ENCODE peak calls at places on chromosome 14, in five cellular contexts. T is PC-3, Q is A549, G is breast epithelium, J is HepG2. P is an unnamed sample.

GRCh38 chr14:61750708-61751474 is 11.3 kb upstream of the SNAPC1 start:
- DNase-seq in Q (peak; percentile 76), G (peak; percentile 87), T (peak; percentile 99), J (no peak), P (peak; percentile 88)

GRCh38 chr14:34113051-34113511 is 162.2 kb upstream of the EGLN3 start:
- DNase-seq in Q (peak; percentile 15), J (no peak), T (peak; percentile 91), G (no peak), P (peak; percentile 87)

GRCh38 chr14:77980475-77981321 is 180.8 kb downstream of the ADCK1 start:
- DNase-seq in G (peak; percentile 55), J (no peak), Q (no peak), T (no peak), P (peak; percentile 34)

GRCh38 chr14:64707661-64708060 is 3.4 kb downstream of the PLEKHG3 start:
- DNase-seq in G (no peak), Q (peak; percentile 75), T (peak; percentile 91), J (peak; percentile 81), P (peak; percentile 98)

GRCh38 chr14:31936100-31936499 is 141.0 kb upstream of the ARHGAP5 start:
- DNase-seq in Q (no peak), T (peak; percentile 38), J (peak; percentile 52), G (no peak), P (no peak)

GRCh38 chr14:95101736-95102677 is 55.3 kb downstream of the DICER1 start:
- DNase-seq in Q (no peak), T (no peak), G (no peak), J (no peak), P (no peak)

GRCh38 chr14:64060199-64060545 is 207.4 kb downstream of the SYNE2 start:
- DNase-seq in Q (no peak), T (peak; percentile 62), G (no peak), J (no peak), P (peak; percentile 95)

GRCh38 chr14:101972126-101972785 is 7.9 kb downstream of the DYNC1H1 start:
- DNase-seq in T (peak; percentile 100), Q (peak; percentile 90), G (peak; percentile 73), J (peak; percentile 90), P (peak; percentile 100)

DNA sequence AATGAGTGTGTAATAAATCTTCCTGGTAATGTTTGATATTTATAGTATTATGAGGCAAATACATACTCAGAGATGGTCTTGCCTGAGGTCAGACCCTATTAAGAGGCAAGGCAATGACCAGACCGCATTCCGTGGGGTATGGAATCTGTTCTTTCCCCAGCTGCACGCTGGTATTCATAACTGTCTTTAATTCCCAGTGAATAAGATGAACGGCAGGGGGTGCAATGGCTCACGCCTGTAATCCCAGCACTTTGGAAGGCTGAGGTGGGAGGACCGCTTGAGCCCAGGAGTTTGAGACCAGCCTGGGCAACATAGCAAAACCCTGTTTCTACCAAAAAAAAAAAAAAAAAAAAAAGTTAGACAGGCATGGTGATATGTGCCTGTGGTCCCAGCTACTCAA is 44.6 kb downstream of the ERO1A start:
- DNase-seq in J (peak; percentile 26), G (no peak), Q (no peak), T (no peak), P (no peak)
- TF ChIP-seq CTCF in J (peak; percentile 72), G (no peak), Q (peak; percentile 43), T (peak; percentile 33), P (no peak)

GRCh38 chr14:91371011-91371989 is 46.3 kb downstream of the CCDC88C start:
- DNase-seq in Q (no peak), T (no peak), J (no peak), G (no peak), P (no peak)

GRCh38 chr14:91373591-91374245 is 43.9 kb downstream of the CCDC88C start:
- DNase-seq in Q (no peak), G (no peak), J (no peak), T (peak; percentile 38), P (no peak)

GRCh38 chr14:91371990-91372375 is 45.6 kb downstream of the CCDC88C start:
- DNase-seq in G (no peak), T (no peak), Q (no peak), J (no peak), P (no peak)

GRCh38 chr14:91374287-91374880 is 43.2 kb downstream of the CCDC88C start:
- DNase-seq in Q (no peak), T (no peak), G (no peak), J (no peak), P (no peak)

DNA sequence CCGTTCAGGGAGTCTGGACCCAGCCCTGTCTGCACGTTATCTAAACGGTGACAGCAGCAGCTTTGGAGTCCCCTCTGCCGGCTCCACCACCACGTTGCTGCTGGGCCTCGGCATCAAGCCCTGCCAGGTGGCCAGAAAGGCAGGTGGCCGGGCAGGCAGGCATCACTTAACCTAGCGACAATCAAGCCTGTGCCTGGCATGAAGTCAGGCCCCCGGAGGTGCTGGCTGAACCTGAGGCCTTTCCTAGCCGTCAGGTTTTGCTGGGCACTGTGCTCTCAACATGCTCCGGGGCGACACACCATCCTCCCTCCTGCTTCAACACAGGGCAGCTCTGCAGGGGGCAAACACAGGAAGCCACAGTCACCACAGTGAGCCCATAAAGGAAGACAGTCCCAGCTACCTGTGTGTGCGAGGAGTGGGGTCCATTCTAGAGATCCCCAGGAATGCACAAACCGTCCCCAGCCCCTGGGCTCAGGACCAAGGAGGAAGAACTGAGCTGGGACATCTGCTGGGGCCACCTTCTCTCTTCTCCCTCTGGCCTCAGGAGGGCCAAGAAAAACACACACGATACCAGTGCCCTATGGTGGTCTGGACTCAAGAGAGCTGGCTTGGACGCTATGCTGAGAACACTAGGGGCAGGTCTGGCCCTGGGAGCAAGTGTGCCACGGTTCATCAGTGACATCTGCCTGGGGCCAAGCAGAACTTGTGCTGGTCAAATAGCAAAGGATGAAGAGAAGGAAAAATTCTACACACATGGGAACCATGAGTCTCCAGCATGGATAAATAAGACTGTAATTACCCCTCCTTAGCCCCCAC is 44.7 kb downstream of the CCDC88C start:
- DNase-seq in T (no peak), G (no peak), Q (no peak), J (no peak), P (no peak)
- H3K4me3 ChIP-seq in T (no peak overlapping the region), G (no peak overlapping the region), Q (no peak overlapping the region), J (no peak overlapping the region), P (no peak overlapping the region)

DNA sequence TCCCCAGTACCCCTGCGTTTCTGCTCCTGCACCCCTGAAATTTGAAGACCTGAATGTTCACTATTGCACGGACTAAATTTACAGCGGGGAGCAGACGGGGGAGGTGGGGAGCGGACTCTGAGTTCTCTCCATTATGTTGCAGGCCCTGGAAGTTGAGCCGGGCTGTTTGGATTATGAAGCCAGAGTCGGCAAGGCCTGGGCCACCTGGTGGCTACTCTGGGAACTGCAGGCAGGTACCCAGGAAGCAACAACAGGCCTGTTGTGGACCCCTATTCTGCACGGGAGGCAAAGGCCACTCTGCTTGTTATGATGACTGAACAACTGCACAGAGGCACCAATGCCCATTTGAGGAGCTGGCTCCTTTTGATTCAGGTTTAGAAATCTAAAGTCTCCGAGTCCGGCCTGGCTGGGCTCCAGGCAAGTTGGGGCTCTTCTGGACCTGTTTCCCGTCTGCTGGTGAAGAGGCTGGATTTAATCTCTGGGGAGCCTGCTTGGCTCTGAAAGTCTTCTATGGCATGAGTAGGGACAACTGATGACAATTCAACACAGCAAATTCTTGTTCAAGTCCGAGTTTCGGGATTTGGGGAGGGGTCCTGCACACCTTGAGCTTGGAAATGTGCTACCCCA is 34.1 kb upstream of the FAM181A start:
- DNase-seq in G (peak; percentile 74), T (peak; percentile 69), J (peak; percentile 44), Q (peak; percentile 54), P (peak; percentile 28)
- TF ChIP-seq CTCF in G (peak; percentile 94), T (peak; percentile 90), J (peak; percentile 89), Q (peak; percentile 61), P (peak; percentile 99)

GRCh38 chr14:68599896-68600620 is 192.8 kb downstream of the ZFP36L1 start:
- DNase-seq in G (no peak), T (no peak), Q (no peak), J (no peak), P (no peak)

GRCh38 chr14:68596701-68597100 is 196.2 kb downstream of the ZFP36L1 start:
- DNase-seq in J (no peak), Q (no peak), T (no peak), G (no peak), P (no peak)

GRCh38 chr14:68598089-68598488 is 194.8 kb downstream of the ZFP36L1 start:
- DNase-seq in G (no peak), J (no peak), T (no peak), Q (no peak), P (no peak)

GRCh38 chr14:68596211-68596610 is 196.7 kb downstream of the ZFP36L1 start:
- DNase-seq in G (no peak), J (no peak), T (no peak), Q (no peak), P (no peak)

GRCh38 chr14:68598621-68599447 is 194.0 kb downstream of the ZFP36L1 start:
- DNase-seq in G (no peak), T (peak; percentile 97), Q (peak; percentile 92), J (peak; percentile 94), P (peak; percentile 93)
- H3K4me3 ChIP-seq in G (no peak overlapping the region), T (peak overlapping the region; percentile 60), Q (peak overlapping the region; percentile 25), J (no peak overlapping the region), P (no peak overlapping the region)

DNA sequence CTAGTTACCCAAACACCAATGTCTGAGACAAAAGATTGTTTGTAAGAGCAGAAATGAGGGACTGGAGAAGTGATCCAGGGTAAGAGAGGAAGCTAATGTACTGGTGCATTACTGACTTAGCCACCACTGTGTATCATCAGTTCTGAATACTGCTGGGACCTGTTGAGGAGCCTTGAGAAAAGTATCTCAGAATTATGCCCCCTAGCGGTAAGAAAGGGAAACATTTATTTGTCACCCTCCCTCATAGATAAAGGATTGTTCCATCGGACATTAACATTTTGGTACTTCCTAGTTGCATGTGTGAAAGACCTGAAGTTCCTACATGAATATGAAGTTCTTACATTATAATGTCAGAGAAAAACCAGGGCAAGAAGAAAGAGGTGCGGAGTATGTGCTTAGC is 612.5 kb downstream of the FSCB start:
- DNase-seq in J (no peak), Q (no peak), T (peak; percentile 56), G (no peak), P (peak; percentile 1)
- TF ChIP-seq CTCF in J (peak; percentile 36), Q (peak; percentile 14), T (peak; percentile 83), G (no peak), P (peak; percentile 15)